ENCODE peak calls at places on chromosome 10, in eight cellular contexts. Q is ELR; M is activated T-helper 2 cell treated with anti-CD3 and anti-CD28 coated beads, Interferon-gamma antibody, Interleukin-2, Interleukin-4, amounts not matched to agents 10 μg/mL and 5 μg/mL and 100 μg/mL, durations not matched to agents 14 hours and 24 hours and 36 hours; D is lower lobe of right lung; K is astrocyte of the spinal cord; T is astrocyte; V is stimulated activated CD8-positive, alpha-beta memory T cell treated with anti-CD3 and anti-CD28 coated beads, Interleukin-2, amount 100 ng/mL, for 48 hours; N is cardiac muscle cell. H is an unnamed sample.

GRCh38 chr10:44908936-44909335 is 2.2 kb upstream of the TMEM72 start:
- DNase-seq in Q (no peak), M (no peak), D (no peak), K (no peak), T (no peak), V (no peak), N (no peak), H (no peak)

GRCh38 chr10:78830062-78830974 is 238.4 kb upstream of the ZMIZ1 start:
- DNase-seq in Q (peak), M (no peak), D (no peak), K (peak), T (peak), V (no peak), N (peak), H (no peak)

GRCh38 chr10:102629661-102630614 is 14.3 kb upstream of the TRIM8 start:
- DNase-seq in Q (peak), M (no peak), D (peak), K (peak), T (peak), V (no peak), N (peak), H (no peak)

GRCh38 chr10:10542368-10542961 is 475.2 kb upstream of the CELF2 start:
- DNase-seq in Q (no peak), M (no peak), D (no peak), K (no peak), T (no peak), V (no peak), N (peak), H (no peak)

GRCh38 chr10:15742102-15742501 is 22.4 kb upstream of the ITGA8 start:
- DNase-seq in Q (no peak), M (no peak), D (no peak), K (no peak), T (no peak), V (no peak), N (no peak), H (no peak)

GRCh38 chr10:128604025-128604424 is 477.8 kb upstream of the MKI67 start:
- DNase-seq in Q (no peak), M (no peak), D (no peak), K (no peak), T (no peak), V (no peak), N (no peak), H (no peak)

GRCh38 chr10:56266120-56266519 is 94.9 kb downstream of the ZWINT start:
- DNase-seq in Q (no peak), M (no peak), D (no peak), K (no peak), T (no peak), V (no peak), N (no peak), H (no peak)

GRCh38 chr10:53886325-53887300 is 914.4 kb downstream of the PCDH15 start:
- DNase-seq in Q (no peak), M (no peak), D (no peak), K (no peak), T (no peak), V (no peak), N (no peak), H (no peak)

GRCh38 chr10:122269097-122269687 is 1.9 kb upstream of the BTBD16 start:
- DNase-seq in Q (no peak), M (no peak), D (peak), K (no peak), T (no peak), V (no peak), N (no peak), H (peak)

GRCh38 chr10:72831696-72832355 is 61.7 kb upstream of the OIT3 start:
- DNase-seq in Q (peak), M (no peak), D (no peak), K (no peak), T (no peak), V (no peak), N (peak), H (no peak)

GRCh38 chr10:34996843-34997242 is 93.3 kb downstream of the CUL2 start:
- DNase-seq in Q (no peak), M (no peak), D (peak), K (peak), T (peak), V (no peak), N (peak), H (no peak)

GRCh38 chr10:30088178-30088577 is 28.8 kb upstream of the JCAD start:
- DNase-seq in Q (no peak), M (no peak), D (no peak), K (peak), T (no peak), V (no peak), N (no peak), H (no peak)

GRCh38 chr10:75058142-75058541 is 53.3 kb upstream of the SAMD8 start:
- DNase-seq in Q (no peak), M (no peak), D (no peak), K (no peak), T (peak), V (no peak), N (no peak), H (peak)

GRCh38 chr10:78868456-78868855 is 200.3 kb upstream of the ZMIZ1 start:
- DNase-seq in Q (no peak), M (no peak), D (no peak), K (no peak), T (no peak), V (no peak), N (no peak), H (peak)

GRCh38 chr10:63819753-63820347 is 298.6 kb downstream of the REEP3 start:
- DNase-seq in Q (peak), M (no peak), D (peak), K (peak), T (peak), V (no peak), N (peak), H (peak)

GRCh38 chr10:50384839-50385238 is 133.5 kb upstream of the ASAH2 start:
- DNase-seq in Q (no peak), M (no peak), D (no peak), K (no peak), T (no peak), V (no peak), N (no peak), H (no peak)

GRCh38 chr10:3684891-3685290 is 100.1 kb downstream of the KLF6 start:
- DNase-seq in Q (no peak), M (no peak), D (no peak), K (no peak), T (no peak), V (no peak), N (no peak), H (no peak)

GRCh38 chr10:31754803-31755624 is 173.6 kb downstream of the ARHGAP12 start:
- DNase-seq in Q (peak), M (no peak), D (no peak), K (peak), T (no peak), V (no peak), N (no peak), H (no peak)

GRCh38 chr10:80444124-80444523 is 10.0 kb upstream of the TSPAN14 start:
- DNase-seq in Q (no peak), M (no peak), D (no peak), K (no peak), T (no peak), V (no peak), N (no peak), H (no peak)

GRCh38 chr10:110069502-110069982 is 61.8 kb downstream of the ADD3 start:
- DNase-seq in Q (no peak), M (no peak), D (no peak), K (peak), T (peak), V (no peak), N (no peak), H (no peak)

GRCh38 chr10:49138361-49138891 is 4.6 kb upstream of the FAM170B start:
- DNase-seq in Q (peak), M (no peak), D (no peak), K (peak), T (peak), V (no peak), N (peak), H (no peak)

GRCh38 chr10:28822719-28823464 is 145.6 kb downstream of the BAMBI start:
- DNase-seq in Q (no peak), M (no peak), D (no peak), K (no peak), T (no peak), V (no peak), N (no peak), H (no peak)

GRCh38 chr10:62554632-62555199 is 180.5 kb downstream of the ZNF365 start:
- DNase-seq in Q (peak), M (no peak), D (no peak), K (peak), T (peak), V (no peak), N (peak), H (no peak)

GRCh38 chr10:71852335-71852937 is 1.4 kb upstream of the PSAP start:
- DNase-seq in Q (no peak), M (no peak), D (peak), K (no peak), T (no peak), V (no peak), N (no peak), H (no peak)

GRCh38 chr10:15712903-15713302 is 6.8 kb downstream of the ITGA8 start:
- DNase-seq in Q (peak), M (no peak), D (no peak), K (peak), T (no peak), V (no peak), N (peak), H (no peak)

GRCh38 chr10:86596266-86596665 is 58.1 kb upstream of the OPN4 start:
- DNase-seq in Q (no peak), M (no peak), D (no peak), K (no peak), T (no peak), V (no peak), N (peak), H (peak)

GRCh38 chr10:3496138-3496537 is 288.9 kb downstream of the KLF6 start:
- DNase-seq in Q (no peak), M (no peak), D (no peak), K (no peak), T (no peak), V (no peak), N (no peak), H (no peak)

GRCh38 chr10:42690449-42691360 is 52.3 kb upstream of the ZNF33B start:
- DNase-seq in Q (no peak), M (no peak), D (no peak), K (no peak), T (no peak), V (no peak), N (no peak), H (no peak)

GRCh38 chr10:21810582-21811244 is 192.8 kb downstream of the DNAJC1 start:
- DNase-seq in Q (no peak), M (no peak), D (no peak), K (no peak), T (peak), V (no peak), N (no peak), H (no peak)

GRCh38 chr10:51699145-51699474 is 285 bp downstream of the CSTF2T start:
- DNase-seq in Q (peak), M (no peak), D (no peak), K (no peak), T (no peak), V (no peak), N (no peak), H (no peak)

GRCh38 chr10:5633166-5633565 is 33.2 kb downstream of the ASB13 start:
- DNase-seq in Q (no peak), M (no peak), D (no peak), K (no peak), T (peak), V (no peak), N (no peak), H (no peak)

GRCh38 chr10:61195219-61195618 is 251.2 kb upstream of the RHOBTB1 start:
- DNase-seq in Q (no peak), M (no peak), D (no peak), K (no peak), T (no peak), V (no peak), N (no peak), H (no peak)

GRCh38 chr10:76382381-76382851 is 951.0 kb downstream of the LRMDA start:
- DNase-seq in Q (peak), M (no peak), D (no peak), K (peak), T (peak), V (no peak), N (peak), H (no peak)